ENCODE peak calls at places on chromosomes 16 and 17, in five cellular contexts. Q is fibroblast of villous mesenchyme, W is A549, M is mesothelial cell of epicardium, E is HL-60. A is an unnamed sample.

GRCh38 chr16:63856537-63856936 is 1265.3 kb downstream of the CDH11 start:
- DNase-seq in W (no peak), Q (no peak), M (no peak), E (no peak), A (no peak)

GRCh38 chr16:5298202-5298601 is 200.6 kb upstream of the EEF2KMT start:
- DNase-seq in W (no peak), E (no peak), Q (no peak), M (no peak), A (no peak)

GRCh38 chr17:48484256-48484655 is 46.6 kb downstream of the HOXB1 start:
- DNase-seq in E (no peak), W (no peak), M (no peak), Q (peak), A (no peak)

GRCh38 chr17:58229384-58229783 is 9.0 kb upstream of the LPO start:
- DNase-seq in M (no peak), E (no peak), W (no peak), Q (no peak), A (no peak)

GRCh38 chr17:40268141-40268712 is 19.5 kb upstream of the CDC6 start:
- DNase-seq in W (no peak), E (no peak), Q (no peak), M (no peak), A (no peak)

GRCh38 chr17:45411348-45412105 is 21.1 kb downstream of the ARHGAP27 start:
- DNase-seq in M (no peak), W (no peak), E (no peak), Q (no peak), A (no peak)

GRCh38 chr17:76102944-76103273 is 678 bp downstream of the EXOC7 start:
- DNase-seq in Q (peak), M (no peak), W (no peak), E (no peak), A (no peak)

GRCh38 chr16:15836965-15837611 is 19.7 kb downstream of the MYH11 start:
- DNase-seq in W (no peak), E (no peak), M (no peak), Q (no peak), A (no peak)

GRCh38 chr17:15944720-15945492 is at the start of gene ADORA2B:
- DNase-seq in M (peak), Q (peak), E (peak), W (peak), A (no peak)

GRCh38 chr16:54407596-54407995 is 121.0 kb upstream of the IRX3 start:
- DNase-seq in W (no peak), Q (peak), E (no peak), M (no peak), A (no peak)

GRCh38 chr17:70987867-70988340 is 818.6 kb downstream of the KCNJ2 start:
- DNase-seq in W (no peak), Q (no peak), E (no peak), M (no peak), A (no peak)

GRCh38 chr16:16143038-16143763 is 80.1 kb downstream of the ABCC6 start:
- DNase-seq in E (peak), Q (no peak), M (no peak), W (peak), A (no peak)

GRCh38 chr17:59366773-59367656 is 35.6 kb downstream of the YPEL2 start:
- DNase-seq in W (no peak), E (no peak), Q (peak), M (no peak), A (no peak)

GRCh38 chr17:30570191-30570590 is 93.0 kb downstream of the GOSR1 start:
- DNase-seq in Q (no peak), E (no peak), M (no peak), W (no peak), A (no peak)

GRCh38 chr17:30567231-30568116 is 90.3 kb downstream of the GOSR1 start:
- DNase-seq in M (no peak), Q (no peak), W (no peak), E (no peak), A (no peak)

GRCh38 chr17:30559656-30560055 is 82.4 kb downstream of the GOSR1 start:
- DNase-seq in E (no peak), Q (no peak), W (no peak), M (no peak), A (no peak)

GRCh38 chr17:30570596-30571265 is 93.5 kb downstream of the GOSR1 start:
- DNase-seq in Q (no peak), E (peak), W (no peak), M (no peak), A (no peak)

DNA sequence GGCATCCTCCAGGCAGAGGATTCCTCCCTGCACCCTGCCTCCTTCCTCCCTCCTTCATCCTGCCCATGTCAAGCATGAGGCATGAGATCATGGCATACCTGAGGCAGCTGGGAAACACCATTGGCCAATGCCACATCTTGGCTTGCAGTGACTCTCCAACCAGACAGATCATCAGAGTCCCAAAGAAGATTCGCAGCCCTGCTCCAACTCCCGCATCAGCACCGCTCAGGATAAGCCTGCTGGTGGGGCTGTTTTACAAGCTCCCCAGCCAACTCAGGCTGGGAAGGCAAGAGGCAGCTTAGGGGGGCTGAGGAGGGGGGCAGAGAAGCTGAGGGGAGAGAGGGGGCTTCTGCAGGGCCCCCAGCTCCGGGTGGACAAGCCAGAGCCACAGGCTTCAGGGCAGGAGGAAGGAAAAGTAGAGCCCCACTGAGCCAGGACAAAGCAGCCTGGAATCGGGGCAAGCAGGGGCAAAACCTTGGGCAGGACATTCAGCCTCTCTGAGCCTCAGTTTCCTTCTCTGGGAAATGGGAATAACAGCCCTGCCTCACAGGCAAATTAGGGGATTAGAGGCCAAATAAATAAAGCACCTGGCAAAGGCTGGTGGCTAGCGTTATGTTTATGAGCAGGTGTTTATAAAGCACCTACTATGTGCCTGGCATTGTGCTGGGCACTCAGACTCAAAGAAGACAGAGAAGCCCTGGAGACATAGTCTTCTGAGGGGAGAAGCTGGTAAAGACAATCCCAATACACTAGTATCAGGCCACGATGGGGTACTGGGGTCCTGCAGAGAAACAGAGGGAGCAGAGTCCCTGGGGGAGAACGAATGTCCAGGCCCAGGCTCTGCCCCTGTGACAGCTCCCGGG is 88.1 kb downstream of the GOSR1 start:
- DNase-seq in M (no peak), W (no peak), Q (no peak), E (no peak), A (no peak)
- TF ChIP-seq CTCF in M (no peak), W (no peak), Q (peak), E (no peak), A (no peak)

GRCh38 chr17:34894971-34895370 is 66.3 kb downstream of the CCT6B start:
- DNase-seq in M (no peak), W (no peak), E (no peak), Q (no peak), A (no peak)

GRCh38 chr17:34895388-34895787 is 65.9 kb downstream of the CCT6B start:
- DNase-seq in Q (no peak), W (no peak), M (no peak), E (no peak), A (no peak)

DNA sequence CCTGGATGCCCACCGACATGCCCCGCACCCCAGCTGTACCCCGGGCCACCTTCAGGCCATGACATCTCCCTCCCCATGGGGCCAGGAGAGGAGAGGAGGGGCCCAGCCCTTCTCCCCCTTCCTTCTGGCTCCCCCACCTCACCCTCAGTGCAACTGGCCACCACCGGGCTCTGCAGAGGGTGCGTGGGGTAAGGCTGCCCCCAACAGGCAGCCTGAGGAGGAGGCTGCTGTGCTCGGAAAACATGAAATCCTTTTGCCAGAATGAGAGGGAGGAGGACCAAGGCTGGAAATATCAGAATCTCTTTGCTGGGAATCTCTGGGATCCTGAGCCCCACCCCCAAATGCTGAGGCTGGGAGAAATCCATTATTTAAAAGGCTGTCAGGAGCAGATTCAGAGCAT is 68.4 kb downstream of the CCT6B start:
- DNase-seq in E (peak), W (peak), M (no peak), Q (no peak), A (no peak)
- TF ChIP-seq CTCF in E (peak), W (peak), M (no peak), Q (peak), A (peak)

GRCh38 chr16:69833357-69833781 is 71.2 kb downstream of the WWP2 start:
- DNase-seq in Q (peak), E (no peak), W (no peak), M (no peak), A (no peak)
- TF ChIP-seq CTCF in Q (no peak), E (no peak), W (no peak), M (no peak), A (no peak)

DNA sequence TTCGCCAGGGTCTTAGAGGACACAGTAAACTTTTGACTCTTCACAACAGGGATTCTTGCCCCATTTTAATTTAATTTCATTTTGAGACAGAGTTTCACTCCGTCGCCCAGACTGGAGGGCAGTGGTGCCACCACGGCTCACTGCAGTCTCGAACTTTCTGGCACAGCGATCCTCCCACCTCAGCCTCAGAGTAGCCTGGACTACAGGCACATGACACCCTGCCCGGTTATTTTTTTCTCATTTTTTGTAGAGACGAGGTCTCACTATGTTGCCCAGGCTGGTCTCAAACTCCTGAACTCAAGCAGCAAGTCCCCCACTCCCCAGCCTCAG is 329 bp upstream of the NLE1 start:
- DNase-seq in Q (no peak), M (no peak), W (no peak), E (no peak), A (no peak)
- TF ChIP-seq CTCF in Q (no peak), M (peak), W (no peak), E (no peak), A (no peak)

GRCh38 chr17:78118801-78119241 is 9.7 kb downstream of the TMC6 start:
- DNase-seq in Q (no peak), M (no peak), E (no peak), W (no peak), A (no peak)

GRCh38 chr17:78114831-78115723 is 13.5 kb downstream of the TMC6 start:
- DNase-seq in E (no peak), W (no peak), Q (no peak), M (no peak), A (no peak)

GRCh38 chr17:78113804-78114785 is 14.5 kb downstream of the TMC6 start:
- DNase-seq in Q (no peak), E (no peak), M (no peak), W (no peak), A (peak)

GRCh38 chr17:78116411-78116810 is 12.1 kb downstream of the TMC6 start:
- DNase-seq in Q (no peak), E (no peak), W (no peak), M (no peak), A (no peak)

GRCh38 chr17:78117027-78117981 is 11.3 kb downstream of the TMC6 start:
- DNase-seq in E (no peak), M (no peak), Q (no peak), W (no peak), A (no peak)
- TF ChIP-seq CTCF in E (no peak), M (no peak), Q (peak), W (peak), A (peak)

DNA sequence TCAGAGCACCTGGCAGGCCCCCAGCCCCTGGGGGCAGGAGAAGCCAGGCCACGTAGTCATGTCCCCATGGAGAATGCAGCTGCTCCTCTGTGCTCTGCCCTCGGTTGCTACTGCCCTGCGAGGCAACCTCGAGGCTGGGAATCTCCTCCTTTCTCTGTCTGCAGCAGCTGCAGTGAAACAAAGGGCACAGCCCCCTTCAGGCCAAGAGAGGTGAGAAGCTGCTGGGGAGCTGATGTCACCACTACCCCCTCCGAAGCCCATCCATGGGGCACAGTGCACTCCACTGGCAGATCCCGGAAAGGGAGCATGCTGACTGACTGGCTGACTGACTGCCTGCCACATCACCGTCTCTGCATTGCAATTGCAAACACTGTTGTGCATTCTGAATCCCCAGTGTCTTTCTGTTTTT is 103.7 kb downstream of the GRIN2A start:
- DNase-seq in M (no peak), E (no peak), W (no peak), Q (no peak), A (no peak)
- TF ChIP-seq CTCF in M (no peak), E (no peak), W (no peak), Q (no peak), A (no peak)

A was measured in GM12864.